ENCODE peak calls at places on chromosomes 2 and 18, in six cellular contexts. H is CD8-positive, alpha-beta memory T cell; Y is SJCRH30; N is kidney; P is suprapubic skin; U is heart right ventricle. K is an unnamed sample.

GRCh38 chr2:236985940-236986339 is 99.7 kb upstream of the COPS8 start:
- DNase-seq in N (no peak), Y (no peak), U (no peak), H (no peak), P (no peak), K (no peak)

GRCh38 chr2:172253190-172254052 is 150.7 kb upstream of the DLX2 start:
- DNase-seq in H (peak; percentile 54), U (no peak), N (peak; percentile 82), Y (peak; percentile 81), P (no peak), K (peak; percentile 38)

GRCh38 chr2:191015229-191015628 is 1.3 kb upstream of the STAT1 start:
- DNase-seq in H (no peak), N (no peak), Y (no peak), U (no peak), P (no peak), K (no peak)

GRCh38 chr18:25042641-25043051 is 309.3 kb downstream of the ZNF521 start:
- DNase-seq in N (no peak), Y (no peak), U (no peak), H (no peak), P (no peak), K (no peak)

GRCh38 chr2:39550701-39551285 is 113.7 kb upstream of the MAP4K3 start:
- DNase-seq in P (no peak), Y (no peak), U (no peak), N (no peak), H (no peak), K (no peak)

GRCh38 chr2:119223521-119224390 is at the start of gene STEAP3:
- DNase-seq in N (peak; percentile 93), Y (peak; percentile 85), P (peak; percentile 85), U (peak; percentile 86), H (no peak), K (peak; percentile 80)

GRCh38 chr18:67730884-67731283 is 214.4 kb upstream of the DSEL start:
- DNase-seq in Y (no peak), P (no peak), U (no peak), N (no peak), H (no peak), K (no peak)

GRCh38 chr2:181005809-181006208 is 25.4 kb downstream of the UBE2E3 start:
- DNase-seq in P (no peak), Y (no peak), U (no peak), H (no peak), N (no peak), K (no peak)

GRCh38 chr2:25824718-25825117 is 53.6 kb downstream of the ASXL2 start:
- DNase-seq in H (no peak), P (no peak), U (no peak), N (no peak), Y (no peak), K (no peak)

GRCh38 chr18:69330345-69330744 is 70.3 kb upstream of the DOK6 start:
- DNase-seq in Y (peak; percentile 1), N (no peak), P (no peak), H (no peak), U (no peak), K (no peak)

GRCh38 chr2:215880970-215881369 is 132.4 kb downstream of the MREG start:
- DNase-seq in U (no peak), H (no peak), N (no peak), Y (peak; percentile 68), P (no peak), K (no peak)

GRCh38 chr18:76348267-76349066 is 146.6 kb downstream of the ZNF516 start:
- DNase-seq in N (peak; percentile 75), U (no peak), Y (no peak), P (no peak), H (no peak), K (no peak)

GRCh38 chr2:71833855-71834554 is 313.7 kb downstream of the CYP26B1 start:
- DNase-seq in P (peak; percentile 87), U (peak; percentile 69), N (no peak), H (no peak), Y (peak; percentile 42), K (no peak)

GRCh38 chr18:78071146-78071710 is 821.6 kb downstream of the GALR1 start:
- DNase-seq in Y (no peak), H (no peak), P (no peak), U (no peak), N (no peak), K (no peak)

GRCh38 chr2:64081046-64081445 is 61.8 kb upstream of the VPS54 start:
- DNase-seq in U (no peak), N (no peak), Y (no peak), H (no peak), P (no peak), K (no peak)

GRCh38 chr2:30436859-30437435 is 10.1 kb upstream of the LCLAT1 start:
- DNase-seq in H (no peak), Y (no peak), N (no peak), U (no peak), P (no peak), K (no peak)

GRCh38 chr2:228474466-228474865 is 293.0 kb upstream of the SPHKAP start:
- DNase-seq in N (no peak), Y (no peak), H (no peak), P (no peak), U (no peak), K (no peak)

GRCh38 chr2:145158051-145158586 is 638.2 kb upstream of the ZEB2 start:
- DNase-seq in Y (peak; percentile 77), P (peak; percentile 83), U (peak; percentile 50), H (no peak), N (peak; percentile 83), K (no peak)

GRCh38 chr18:50659091-50660003 is 99.5 kb downstream of the MAPK4 start:
- DNase-seq in N (no peak), H (no peak), P (no peak), U (no peak), Y (no peak), K (no peak)

GRCh38 chr18:42480521-42480920 is 525.5 kb downstream of the PIK3C3 start:
- DNase-seq in N (no peak), P (no peak), H (no peak), Y (no peak), U (no peak), K (no peak)

GRCh38 chr2:109529532-109530449 is 84.0 kb downstream of the SEPTIN10 start:
- DNase-seq in N (no peak), H (no peak), U (no peak), P (peak; percentile 54), Y (no peak), K (no peak)
- H3K4me1 ChIP-seq in N (no peaks in the 10 kb centered on the region), H (no peaks in the 10 kb centered on the region), U (peaks cover 11% of the 10 kb centered on the region), P (peaks cover 11% of the 10 kb centered on the region), Y (no peaks in the 10 kb centered on the region), K (no peaks in the 10 kb centered on the region)

DNA sequence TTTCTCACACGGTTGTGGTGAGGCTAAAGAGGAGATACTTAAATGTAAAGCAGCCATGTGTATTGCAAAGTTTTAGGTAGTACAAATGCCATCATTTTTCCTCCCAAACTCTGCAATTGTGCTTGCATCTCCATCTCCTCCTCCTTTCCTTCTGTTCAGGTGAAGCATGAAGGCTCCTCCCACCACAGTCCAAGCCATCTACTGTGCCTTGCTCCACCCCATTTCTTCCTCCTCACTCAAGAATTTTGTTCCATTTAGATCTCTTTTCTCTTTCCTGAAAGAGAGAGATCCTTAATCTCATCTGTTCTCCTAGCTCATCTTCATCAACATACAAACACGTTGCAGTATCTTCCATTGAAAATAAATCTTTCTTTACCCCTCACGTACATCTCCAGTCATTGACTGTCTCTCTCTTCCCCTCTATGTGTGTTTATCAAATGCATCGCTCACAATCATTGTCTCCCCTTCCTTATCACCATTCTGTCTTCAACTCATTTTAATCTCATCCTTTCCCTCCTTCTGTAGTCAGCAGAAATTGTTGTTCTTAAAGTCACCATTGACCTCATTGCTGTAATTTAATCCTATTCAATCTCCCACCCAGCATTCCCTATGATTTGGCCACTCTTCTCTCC is 392.1 kb downstream of the RAD51AP2 start:
- DNase-seq in H (no peak), N (no peak), Y (no peak), U (no peak), P (no peak), K (no peak)
- H3K4me1 ChIP-seq in H (no peaks in the 10 kb centered on the region), N (no peaks in the 10 kb centered on the region), Y (peaks cover 6% of the 10 kb centered on the region), U (no peaks in the 10 kb centered on the region), P (no peaks in the 10 kb centered on the region), K (no peaks in the 10 kb centered on the region)

GRCh38 chr18:46343940-46344372 is 239.8 kb downstream of the HAUS1 start:
- DNase-seq in H (peak; percentile 54), P (no peak), N (no peak), Y (peak; percentile 76), U (peak; percentile 37), K (no peak)
- H3K4me1 ChIP-seq in H (peaks cover 15% of the 10 kb centered on the region), P (peaks cover 10% of the 10 kb centered on the region), N (no peaks in the 10 kb centered on the region), Y (peaks cover 17% of the 10 kb centered on the region), U (peaks cover 23% of the 10 kb centered on the region), K (no peaks in the 10 kb centered on the region)

GRCh38 chr2:47301277-47301618 is 101.7 kb upstream of the MSH2 start:
- DNase-seq in Y (no peak), U (no peak), P (no peak), H (no peak), N (no peak), K (no peak)

GRCh38 chr2:47302308-47302707 is 100.6 kb upstream of the MSH2 start:
- DNase-seq in P (no peak), H (no peak), N (no peak), Y (no peak), U (no peak), K (no peak)

GRCh38 chr2:47301731-47302130 is 101.2 kb upstream of the MSH2 start:
- DNase-seq in P (no peak), H (no peak), Y (no peak), U (no peak), N (no peak), K (no peak)

GRCh38 chr2:47304654-47305053 is 98.3 kb upstream of the MSH2 start:
- DNase-seq in H (no peak), N (no peak), Y (no peak), U (no peak), P (no peak), K (no peak)

GRCh38 chr2:47303341-47304148 is 99.4 kb upstream of the MSH2 start:
- DNase-seq in Y (no peak), P (no peak), U (no peak), N (no peak), H (no peak), K (no peak)
- H3K4me1 ChIP-seq in Y (peaks cover 3% of the 10 kb centered on the region), P (peaks cover 3% of the 10 kb centered on the region), U (no peaks in the 10 kb centered on the region), N (no peaks in the 10 kb centered on the region), H (no peaks in the 10 kb centered on the region), K (peaks cover 12% of the 10 kb centered on the region)

GRCh38 chr2:152715112-152715511 is 2.1 kb downstream of the PRPF40A start:
- DNase-seq in P (no peak), U (no peak), Y (no peak), H (no peak), N (no peak), K (no peak)
- H3K4me1 ChIP-seq in P (peaks cover 39% of the 10 kb centered on the region), U (peaks cover 26% of the 10 kb centered on the region), Y (no peaks in the 10 kb centered on the region), H (peaks cover 28% of the 10 kb centered on the region), N (peaks cover 6% of the 10 kb centered on the region), K (no peaks in the 10 kb centered on the region)